ENCODE peak calls at places on chromosome 11, in six cellular contexts. K is Peyer's patch, N is upper lobe of left lung, L is osteoblast, F is mesenchymal stem cell, J is cardiac muscle cell. T is an unnamed sample.
A peak's percentile ranks its signal among the peaks of the same experiment; 100 is the strongest.

GRCh38 chr11:17578958-17579357 is 31.9 kb downstream of the OTOG start:
- DNase-seq in N (no peak), J (no peak), F (no peak), K (no peak), L (no peak), T (no peak)

GRCh38 chr11:15589070-15589626 is 474.4 kb downstream of the INSC start:
- DNase-seq in F (no peak), N (no peak), K (no peak), L (no peak), J (no peak), T (no peak)

GRCh38 chr11:77184136-77184860 is 56.3 kb downstream of the MYO7A start:
- DNase-seq in F (no peak), J (no peak), K (no peak), N (no peak), L (no peak), T (no peak)

GRCh38 chr11:1353383-1354124 is 36.2 kb upstream of the BRSK2 start:
- DNase-seq in F (no peak), K (no peak), J (no peak), N (peak; percentile 75), L (no peak), T (no peak)

GRCh38 chr11:113263458-113264095 is 50.8 kb upstream of the TTC12 start:
- DNase-seq in N (no peak), K (no peak), J (no peak), F (no peak), L (no peak), T (no peak)

GRCh38 chr11:67409261-67409666 is 5.4 kb downstream of the TBC1D10C start:
- DNase-seq in F (no peak), J (no peak), K (no peak), L (no peak), N (peak; percentile 84), T (no peak)

GRCh38 chr11:1111545-1112212 is 37.0 kb downstream of the MUC2 start:
- DNase-seq in N (no peak), K (peak; percentile 61), L (peak; percentile 56), F (no peak), J (no peak), T (no peak)

GRCh38 chr11:73350908-73351636 is 25.1 kb upstream of the RELT start:
- DNase-seq in K (no peak), J (peak; percentile 70), L (peak; percentile 98), N (no peak), F (peak; percentile 85), T (peak; percentile 61)

GRCh38 chr11:19437760-19438159 is 197.0 kb upstream of the E2F8 start:
- DNase-seq in K (no peak), F (no peak), L (peak; percentile 86), N (no peak), J (no peak), T (no peak)

GRCh38 chr11:105315287-105315686 is 175.7 kb upstream of the CARD18 start:
- DNase-seq in F (no peak), K (no peak), J (no peak), L (peak; percentile 9), N (no peak), T (no peak)

GRCh38 chr11:45919806-45920530 is 2.3 kb upstream of the PEX16 start:
- DNase-seq in N (no peak), J (no peak), F (no peak), L (peak; percentile 69), K (no peak), T (no peak)

GRCh38 chr11:59429924-59430516 is 3.8 kb upstream of the OR5A2 start:
- DNase-seq in N (no peak), K (no peak), J (peak; percentile 63), L (peak; percentile 31), F (peak; percentile 46), T (peak; percentile 64)

GRCh38 chr11:13051257-13051656 is 42.1 kb downstream of the RASSF10 start:
- DNase-seq in L (no peak), K (no peak), N (no peak), J (no peak), F (no peak), T (no peak)

GRCh38 chr11:1943977-1944376 is 3.2 kb upstream of the MRPL23 start:
- DNase-seq in N (peak; percentile 37), K (no peak), F (no peak), L (peak; percentile 85), J (no peak), T (no peak)

GRCh38 chr11:110176366-110177056 is 83.3 kb downstream of the ZC3H12C start:
- DNase-seq in L (peak; percentile 87), F (peak; percentile 56), N (no peak), J (no peak), K (no peak), T (no peak)

GRCh38 chr11:45021692-45022130 is 71.0 kb upstream of the TP53I11 start:
- DNase-seq in K (no peak), L (peak; percentile 86), F (peak; percentile 53), N (peak; percentile 84), J (peak; percentile 25), T (peak; percentile 20)

GRCh38 chr11:56545531-56545930 is 2.5 kb upstream of the OR5M11 start:
- DNase-seq in N (no peak), L (no peak), K (no peak), F (no peak), J (no peak), T (no peak)

GRCh38 chr11:117663389-117663788 is 133.6 kb downstream of the DSCAML1 start:
- DNase-seq in J (no peak), N (no peak), F (no peak), K (no peak), L (no peak), T (no peak)

GRCh38 chr11:76209956-76210885 is 3.9 kb upstream of the WNT11 start:
- DNase-seq in N (peak; percentile 92), F (peak; percentile 69), L (peak; percentile 95), J (peak; percentile 81), K (peak; percentile 70), T (no peak)

GRCh38 chr11:35317253-35317652 is 102.1 kb downstream of the SLC1A2 start:
- DNase-seq in J (no peak), F (no peak), N (peak; percentile 32), L (no peak), K (no peak), T (no peak)

GRCh38 chr11:75663808-75664207 is 5.0 kb downstream of the MAP6 start:
- DNase-seq in K (no peak), J (no peak), L (no peak), F (no peak), N (no peak), T (peak; percentile 97)

GRCh38 chr11:58524232-58525036 is 16.5 kb upstream of the OR5B21 start:
- DNase-seq in N (no peak), J (peak; percentile 83), K (peak; percentile 58), F (peak; percentile 75), L (peak; percentile 88), T (peak; percentile 54)

GRCh38 chr11:118689503-118689851 is 10.0 kb upstream of the TREH start:
- DNase-seq in L (no peak), J (no peak), F (no peak), N (no peak), K (no peak), T (no peak)

GRCh38 chr11:118687906-118688305 is 8.5 kb upstream of the TREH start:
- DNase-seq in N (no peak), K (no peak), L (no peak), J (no peak), F (no peak), T (no peak)

GRCh38 chr11:118690553-118691304 is 11.3 kb upstream of the TREH start:
- DNase-seq in J (no peak), K (no peak), N (no peak), F (no peak), L (no peak), T (no peak)

GRCh38 chr11:118688851-118689502 is 9.5 kb upstream of the TREH start:
- DNase-seq in L (no peak), F (no peak), N (peak; percentile 85), J (no peak), K (no peak), T (no peak)

GRCh38 chr11:118689852-118690552 is 10.6 kb upstream of the TREH start:
- DNase-seq in L (peak; percentile 98), K (peak; percentile 88), N (peak; percentile 98), F (peak; percentile 88), J (peak; percentile 91), T (peak; percentile 77)
- H3K4me3 ChIP-seq in L (peak overlapping the region; percentile 62), K (peak overlapping the region; percentile 41), N (peak overlapping the region; percentile 32), F (peak overlapping the region; percentile 71), J (peak overlapping the region; percentile 15), T (peak overlapping the region; percentile 11)

DNA sequence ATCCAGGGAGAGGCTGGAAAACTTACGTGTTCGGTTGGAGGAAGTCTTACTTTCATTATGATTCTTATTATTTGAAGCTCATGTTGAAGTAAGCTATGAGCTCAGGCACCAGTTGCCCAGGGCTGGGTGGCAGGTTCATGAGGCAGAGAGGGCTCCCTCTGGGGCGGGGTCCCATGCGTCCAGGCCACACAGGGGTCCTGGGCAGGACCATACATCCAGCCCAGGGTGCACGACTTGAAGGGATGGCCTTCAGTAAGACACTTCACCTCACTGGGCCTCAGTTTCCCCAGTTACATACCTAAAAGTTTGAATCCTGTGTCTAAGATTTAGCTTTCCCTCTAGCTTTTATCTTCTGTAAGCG is 107.3 kb upstream of the B3GAT1 start:
- DNase-seq in J (no peak), F (no peak), N (no peak), K (no peak), L (no peak), T (no peak)
- H3K27me3 ChIP-seq in J (no peaks in the 10 kb centered on the region), F (peaks cover 14% of the 10 kb centered on the region), N (no peaks in the 10 kb centered on the region), K (no peaks in the 10 kb centered on the region), L (no peaks in the 10 kb centered on the region), T (no peaks in the 10 kb centered on the region)

GRCh38 chr11:27467181-27467913 is 5.2 kb downstream of the LGR4 start:
- DNase-seq in L (no peak), N (no peak), F (no peak), K (no peak), J (no peak), T (no peak)

GRCh38 chr11:27465629-27466028 is 7.0 kb downstream of the LGR4 start:
- DNase-seq in J (no peak), F (no peak), L (no peak), N (no peak), K (no peak), T (no peak)

GRCh38 chr11:27466363-27466762 is 6.2 kb downstream of the LGR4 start:
- DNase-seq in J (no peak), K (no peak), F (no peak), N (no peak), L (no peak), T (no peak)

GRCh38 chr11:27462543-27462942 is 10.0 kb downstream of the LGR4 start:
- DNase-seq in N (no peak), K (no peak), F (no peak), J (no peak), L (no peak), T (no peak)

DNA sequence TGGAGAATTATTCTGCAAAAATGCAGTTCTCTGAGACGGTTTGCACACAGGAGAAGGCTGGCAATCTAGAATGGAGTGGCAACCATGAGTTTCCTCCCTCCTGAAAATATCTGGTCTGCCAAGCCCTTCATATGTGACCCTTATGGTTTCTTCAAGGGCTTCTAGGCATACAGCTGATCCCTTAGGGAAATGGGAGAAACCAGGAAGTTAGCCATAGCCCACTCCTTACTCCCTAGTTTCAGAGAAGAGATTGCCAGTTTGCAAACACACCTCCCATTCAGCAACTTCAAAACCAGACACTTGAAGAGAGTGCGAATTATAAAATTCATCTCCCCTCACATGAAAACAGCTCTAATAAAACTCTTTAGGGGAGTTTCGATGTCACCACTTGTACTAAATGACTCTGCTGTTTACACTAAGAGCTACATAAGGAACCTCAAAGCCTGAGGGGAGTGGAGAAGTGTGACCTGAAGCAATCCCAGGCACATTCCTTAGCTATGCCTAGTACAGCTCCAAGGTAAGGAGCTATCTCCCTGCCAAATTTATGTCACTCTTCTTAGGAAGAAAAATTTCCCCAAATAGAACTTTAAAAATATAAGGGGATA is 8.3 kb downstream of the LGR4 start:
- DNase-seq in N (no peak), F (peak; percentile 63), K (no peak), J (no peak), L (no peak), T (no peak)
- H3K4me1 ChIP-seq in N (peaks cover 8% of the 10 kb centered on the region), F (peaks cover 15% of the 10 kb centered on the region), K (no peaks in the 10 kb centered on the region), J (peaks cover 41% of the 10 kb centered on the region), L (peaks cover 61% of the 10 kb centered on the region), T (peaks cover 58% of the 10 kb centered on the region)

GRCh38 chr11:11722246-11722645 is 100.4 kb upstream of the GALNT18 start:
- DNase-seq in N (no peak), F (no peak), L (no peak), J (no peak), K (no peak), T (no peak)
- H3K4me3 ChIP-seq in N (no peak overlapping the region), F (no peak overlapping the region), L (no peak overlapping the region), J (no peak overlapping the region), K (no peak overlapping the region), T (no peak overlapping the region)